ENCODE peak calls at places on chromosomes 3 and 15, in six cellular contexts. L is ovary, E is psoas muscle, F is body of pancreas, B is tibial nerve, Y is GM23248. I is an unnamed sample.

GRCh38 chr3:179068779-179069530 is 2.7 kb downstream of the ZMAT3 start:
- DNase-seq in Y (peak; percentile 71), B (no peak), L (no peak), E (no peak), F (no peak), I (peak; percentile 36)

GRCh38 chr3:74883690-74884089 is 269.2 kb upstream of the CNTN3 start:
- DNase-seq in F (peak; percentile 27), L (no peak), E (no peak), B (no peak), Y (peak; percentile 65), I (no peak)

GRCh38 chr3:132593950-132594328 is 3.1 kb upstream of the ACKR4 start:
- DNase-seq in Y (peak; percentile 88), F (no peak), B (no peak), E (no peak), L (no peak), I (no peak)

GRCh38 chr15:89130194-89130593 is 41.9 kb downstream of the ABHD2 start:
- DNase-seq in L (no peak), Y (no peak), E (no peak), F (no peak), B (no peak), I (no peak)

GRCh38 chr3:132020058-132020457 is 14.8 kb downstream of the CPNE4 start:
- DNase-seq in E (no peak), F (no peak), L (no peak), Y (no peak), B (no peak), I (no peak)

GRCh38 chr3:38644662-38645053 is 4.8 kb downstream of the SCN5A start:
- DNase-seq in L (no peak), F (no peak), Y (no peak), E (no peak), B (no peak), I (no peak)

GRCh38 chr15:40464595-40465185 is 6.1 kb upstream of the CHST14 start:
- DNase-seq in E (no peak), L (no peak), Y (no peak), B (no peak), F (no peak), I (no peak)

GRCh38 chr3:32018723-32019564 is 37.4 kb downstream of the ZNF860 start:
- DNase-seq in E (no peak), F (no peak), B (peak; percentile 24), L (no peak), Y (peak; percentile 69), I (no peak)

GRCh38 chr3:151228291-151229125 is 25.5 kb upstream of the GPR171 start:
- DNase-seq in Y (peak; percentile 82), E (no peak), L (no peak), B (no peak), F (no peak), I (no peak)

GRCh38 chr3:160921020-160921635 is 165.1 kb downstream of the PPM1L start:
- DNase-seq in Y (peak; percentile 82), E (no peak), L (no peak), F (peak; percentile 35), B (peak; percentile 22), I (no peak)

GRCh38 chr3:169923189-169923588 is 11.8 kb downstream of the SAMD7 start:
- DNase-seq in B (peak; percentile 11), Y (no peak), E (peak; percentile 58), L (peak; percentile 39), F (peak; percentile 95), I (peak; percentile 89)

GRCh38 chr3:16147226-16147625 is 27.3 kb upstream of the GALNT15 start:
- DNase-seq in B (no peak), L (no peak), Y (peak; percentile 68), F (no peak), E (no peak), I (no peak)

GRCh38 chr3:125375950-125376679 is 990 bp upstream of the ZNF148 start:
- DNase-seq in E (no peak), Y (peak; percentile 68), B (no peak), L (no peak), F (no peak), I (peak; percentile 20)

GRCh38 chr3:106628407-106628806 is 748.8 kb upstream of the CCDC54 start:
- DNase-seq in F (no peak), Y (peak; percentile 67), L (no peak), E (no peak), B (no peak), I (no peak)

GRCh38 chr3:175672119-175672689 is 813.1 kb downstream of the NAALADL2 start:
- DNase-seq in L (no peak), Y (peak; percentile 43), E (no peak), F (no peak), B (no peak), I (no peak)

GRCh38 chr3:171841620-171842000 is 1.5 kb upstream of the TMEM212 start:
- DNase-seq in B (no peak), F (no peak), L (no peak), E (no peak), Y (peak; percentile 50), I (no peak)

GRCh38 chr3:27536451-27536850 is 52.3 kb upstream of the SLC4A7 start:
- DNase-seq in F (no peak), B (no peak), L (no peak), E (no peak), Y (no peak), I (no peak)

GRCh38 chr15:36230741-36231140 is 348.7 kb upstream of the CDIN1 start:
- DNase-seq in L (no peak), B (no peak), F (no peak), E (no peak), Y (peak; percentile 46), I (no peak)

GRCh38 chr15:64773606-64774555 is 1.5 kb downstream of the RBPMS2 start:
- DNase-seq in L (peak; percentile 16), E (no peak), Y (no peak), F (no peak), B (no peak), I (no peak)

GRCh38 chr15:66955871-66956585 is 109.4 kb upstream of the SMAD3 start:
- DNase-seq in Y (peak; percentile 84), L (no peak), E (no peak), F (no peak), B (no peak), I (no peak)

GRCh38 chr3:125965505-125965904 is 3.5 kb upstream of the ROPN1B start:
- DNase-seq in E (no peak), L (no peak), F (no peak), Y (no peak), B (no peak), I (no peak)

GRCh38 chr15:101452572-101452971 is 36.9 kb downstream of the PCSK6 start:
- DNase-seq in L (no peak), E (no peak), Y (no peak), B (no peak), F (no peak), I (no peak)
- H3K27ac ChIP-seq in L (peak overlapping the region; percentile 80), E (peak overlapping the region; percentile 18), Y (no peak overlapping the region), B (no peak overlapping the region), F (no peak overlapping the region), I (no peak overlapping the region)

GRCh38 chr3:136151219-136151618 is 44.9 kb downstream of the MSL2 start:
- DNase-seq in F (no peak), L (no peak), E (no peak), B (no peak), Y (no peak), I (no peak)

GRCh38 chr3:136152176-136152843 is 43.8 kb downstream of the MSL2 start:
- DNase-seq in B (no peak), L (no peak), E (no peak), Y (no peak), F (no peak), I (no peak)

GRCh38 chr3:136149569-136150136 is 46.5 kb downstream of the MSL2 start:
- DNase-seq in Y (peak; percentile 54), F (no peak), E (no peak), L (no peak), B (no peak), I (no peak)

GRCh38 chr3:136146981-136147729 is 49.0 kb downstream of the MSL2 start:
- DNase-seq in F (no peak), E (no peak), L (no peak), Y (peak; percentile 22), B (no peak), I (no peak)

GRCh38 chr3:136152963-136153362 is 43.2 kb downstream of the MSL2 start:
- DNase-seq in Y (no peak), L (no peak), E (no peak), F (no peak), B (no peak), I (no peak)
- H3K27ac ChIP-seq in Y (no peak overlapping the region), L (no peak overlapping the region), E (no peak overlapping the region), F (no peak overlapping the region), B (no peak overlapping the region), I (no peak overlapping the region)

GRCh38 chr3:188231454-188231853 is 77.5 kb downstream of the LPP start:
- DNase-seq in E (peak; percentile 61), B (no peak), Y (no peak), F (no peak), L (no peak), I (no peak)

GRCh38 chr3:188233320-188233719 is 79.4 kb downstream of the LPP start:
- DNase-seq in B (no peak), F (no peak), Y (peak; percentile 76), L (no peak), E (no peak), I (no peak)

GRCh38 chr3:188232676-188233075 is 78.7 kb downstream of the LPP start:
- DNase-seq in B (no peak), E (no peak), L (no peak), Y (no peak), F (no peak), I (no peak)

GRCh38 chr3:188236241-188236640 is 82.3 kb downstream of the LPP start:
- DNase-seq in E (no peak), B (no peak), Y (no peak), F (no peak), L (no peak), I (no peak)

GRCh38 chr3:188234172-188234571 is 80.2 kb downstream of the LPP start:
- DNase-seq in F (no peak), E (no peak), B (no peak), L (no peak), Y (peak; percentile 85), I (no peak)
- H3K27ac ChIP-seq in F (no peak overlapping the region), E (peak overlapping the region; percentile 85), B (peak overlapping the region; percentile 20), L (no peak overlapping the region), Y (peak overlapping the region; percentile 79), I (no peak overlapping the region)

GRCh38 chr3:184174278-184174645 is 393 bp upstream of the AP2M1 start:
- DNase-seq in Y (no peak), E (no peak), F (no peak), B (no peak), L (no peak), I (no peak)

GRCh38 chr3:184174646-184175492 is at the start of gene AP2M1:
- DNase-seq in Y (peak; percentile 100), L (peak; percentile 97), E (peak; percentile 99), F (peak; percentile 99), B (peak; percentile 95), I (peak; percentile 97)

GRCh38 chr3:184176377-184177330 is 2.0 kb downstream of the AP2M1 start:
- DNase-seq in Y (peak; percentile 99), L (peak; percentile 70), E (peak; percentile 83), B (peak; percentile 58), F (peak; percentile 46), I (peak; percentile 52)

GRCh38 chr3:184175981-184176376 is 1.3 kb downstream of the AP2M1 start:
- DNase-seq in F (no peak), L (no peak), B (no peak), E (no peak), Y (peak; percentile 59), I (no peak)

DNA sequence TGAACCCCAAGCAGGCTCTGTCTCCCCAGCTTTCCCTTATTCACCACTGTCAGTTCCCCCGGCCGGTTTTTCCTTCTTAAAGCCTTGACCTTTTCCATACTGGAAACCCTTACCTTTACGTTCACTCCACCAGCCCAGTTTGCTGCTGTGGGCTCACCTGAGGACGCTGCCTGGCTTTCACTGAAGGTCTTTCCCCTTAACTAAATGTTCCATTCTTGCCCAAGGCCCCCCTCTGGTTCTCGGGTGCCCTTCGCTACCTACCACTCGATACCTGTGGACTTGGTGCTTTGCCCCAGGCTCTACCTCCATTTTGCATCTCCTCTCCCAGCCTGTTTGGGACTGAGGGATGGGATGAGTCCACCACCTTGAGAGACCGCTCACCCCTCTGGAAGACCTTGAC is 851 bp downstream of the AP2M1 start:
- DNase-seq in F (no peak), Y (peak; percentile 18), B (no peak), L (no peak), E (no peak), I (peak; percentile 37)
- H3K27ac ChIP-seq in F (no peak overlapping the region), Y (peak overlapping the region; percentile 95), B (peak overlapping the region; percentile 91), L (peak overlapping the region; percentile 74), E (peak overlapping the region; percentile 96), I (peak overlapping the region; percentile 61)

I was measured in colonic mucosa.